ENCODE peak calls at places on chromosomes 5 and 9, in nine cellular contexts. C is effector memory CD4-positive, alpha-beta T cell; F is WERI-Rb-1; L is CD8-positive, alpha-beta T cell; Z is body of pancreas; R is pancreas; J is mucosa of descending colon; K is cardiac muscle cell; I is tibial nerve. T is an unnamed sample. For H3K9me3, the result is how much of the 10 kb centered on the place peaks cover.

GRCh38 chr9:93670208-93671029 is 94.0 kb downstream of the PHF2 start:
- DNase-seq in C (no peak), F (peak), L (peak), Z (peak), R (peak), J (no peak), K (peak), I (peak), T (no peak)

GRCh38 chr9:93669958-93670207 is 93.5 kb downstream of the PHF2 start:
- DNase-seq in C (no peak), F (no peak), L (no peak), Z (no peak), R (no peak), J (peak), K (no peak), I (no peak), T (no peak)

GRCh38 chr9:114385412-114386181 is 2.2 kb downstream of the AKNA start:
- DNase-seq in C (peak), F (no peak), L (peak), Z (peak), R (no peak), J (peak), K (no peak), I (peak), T (no peak)

GRCh38 chr9:69254223-69254622 is 70.8 kb upstream of the ENTREP1 start:
- DNase-seq in C (no peak), F (no peak), L (no peak), Z (no peak), R (no peak), J (no peak), K (no peak), I (no peak), T (no peak)

GRCh38 chr9:21696411-21696865 is 106.0 kb upstream of the MTAP start:
- DNase-seq in C (no peak), F (peak), L (no peak), Z (no peak), R (peak), J (no peak), K (no peak), I (no peak), T (no peak)

GRCh38 chr5:9108156-9108555 is 437.7 kb downstream of the SEMA5A start:
- DNase-seq in C (no peak), F (no peak), L (no peak), Z (no peak), R (no peak), J (no peak), K (no peak), I (no peak), T (no peak)

GRCh38 chr9:126386088-126386487 is 59.5 kb downstream of the MVB12B start:
- DNase-seq in C (no peak), F (no peak), L (no peak), Z (no peak), R (no peak), J (peak), K (peak), I (no peak), T (no peak)

GRCh38 chr5:1923766-1924165 is 41.0 kb upstream of the IRX4 start:
- DNase-seq in C (no peak), F (no peak), L (no peak), Z (no peak), R (no peak), J (no peak), K (no peak), I (no peak), T (no peak)

GRCh38 chr9:90956026-90956810 is 154.6 kb downstream of the SYK start:
- DNase-seq in C (no peak), F (no peak), L (no peak), Z (no peak), R (no peak), J (no peak), K (no peak), I (no peak), T (no peak)

DNA sequence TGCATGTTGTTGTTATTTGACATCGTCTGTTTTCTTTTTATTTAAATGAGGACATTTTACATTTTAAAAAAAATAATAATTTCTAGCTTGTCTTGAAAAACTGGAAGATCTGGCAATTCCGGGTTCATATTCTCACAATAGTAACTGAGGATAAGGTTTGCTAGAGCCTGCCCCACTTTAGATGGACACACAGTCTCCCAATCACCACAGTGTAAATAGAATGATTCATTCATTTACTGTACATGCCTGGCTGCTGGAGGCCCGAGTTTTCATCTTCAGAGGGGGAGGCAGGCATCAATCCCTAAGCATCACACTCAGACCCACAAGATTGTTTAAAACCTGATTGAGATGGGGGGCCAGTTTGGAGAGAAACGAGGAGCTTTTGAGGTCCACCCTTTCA is 2039.7 kb upstream of the WWC1 start:
- DNase-seq in C (no peak), F (no peak), L (no peak), Z (no peak), R (no peak), J (no peak), K (no peak), I (no peak), T (no peak)
- H3K9me3 ChIP-seq in C (under half), F (under half), L (under half), Z (under half), R (under half), J (under half), K (under half), I (under half), T (under half)

DNA sequence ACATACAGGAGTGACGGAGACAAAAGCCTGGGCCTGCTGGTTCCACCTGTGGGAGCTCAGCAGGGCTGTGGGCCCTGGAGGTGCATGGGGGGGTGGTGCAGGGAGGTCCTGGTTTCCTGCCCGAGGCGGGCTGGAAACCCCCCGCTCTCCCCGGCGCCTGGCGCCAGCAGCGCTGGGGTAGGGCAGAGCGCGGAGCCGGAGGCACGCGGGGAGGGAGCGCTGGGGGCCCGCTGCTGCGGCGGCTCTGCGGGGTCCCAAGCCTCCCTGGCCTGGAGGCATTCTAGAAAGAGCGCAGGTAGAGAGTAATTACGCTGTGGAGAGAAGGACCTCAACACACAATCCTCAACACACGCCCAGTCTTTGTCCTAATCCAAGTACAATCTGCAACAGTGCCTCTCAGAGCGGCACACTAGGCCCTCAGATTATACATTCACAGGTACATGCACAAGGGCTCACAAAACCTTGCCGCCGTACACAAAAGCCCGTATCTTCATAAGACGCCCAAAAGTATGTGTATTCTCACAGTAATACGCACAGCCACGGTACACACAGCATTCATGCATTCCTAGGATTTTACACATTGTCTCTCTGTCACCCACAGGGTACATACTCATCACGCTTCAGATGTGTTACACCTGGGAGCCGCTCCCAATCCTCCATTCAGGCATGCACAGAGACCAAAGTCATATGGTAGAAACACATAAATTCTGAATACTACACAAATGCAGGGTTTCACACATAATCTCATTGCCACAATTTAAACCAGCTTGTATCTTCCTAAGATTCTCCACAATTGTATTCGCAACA is 2.1 kb upstream of the HAND1 start:
- DNase-seq in C (no peak), F (no peak), L (no peak), Z (no peak), R (no peak), J (no peak), K (no peak), I (no peak), T (no peak)
- H3K9me3 ChIP-seq in C (under half), F (under half), L (under half), Z (under half), R (under half), J (under half), K (under half), I (under half), T (under half)

GRCh38 chr5:152704286-152704685 is 299.2 kb upstream of the NMUR2 start:
- DNase-seq in C (no peak), F (no peak), L (no peak), Z (no peak), R (no peak), J (no peak), K (no peak), I (no peak), T (no peak)
- H3K9me3 ChIP-seq in C (under half), F (under half), L (under half), Z (under half), R (under half), J (under half), K (under half), I (under half), T (under half)

GRCh38 chr9:101408374-101409078 is 9.9 kb downstream of the ZNF189 start:
- DNase-seq in C (no peak), F (no peak), L (no peak), Z (no peak), R (no peak), J (no peak), K (no peak), I (no peak), T (no peak)
- H3K9me3 ChIP-seq in C (under half), F (under half), L (half or more), Z (under half), R (under half), J (half or more), K (under half), I (half or more), T (under half)

GRCh38 chr5:141343953-141344463 is 379 bp downstream of the PCDHGA3 start:
- DNase-seq in C (no peak), F (no peak), L (no peak), Z (no peak), R (no peak), J (no peak), K (no peak), I (no peak), T (no peak)
- H3K9me3 ChIP-seq in C (under half), F (under half), L (under half), Z (under half), R (under half), J (half or more), K (under half), I (half or more), T (under half)

GRCh38 chr5:170296935-170297588 is 515 bp downstream of the LCP2 start:
- DNase-seq in C (no peak), F (no peak), L (no peak), Z (no peak), R (no peak), J (no peak), K (no peak), I (no peak), T (no peak)
- H3K9me3 ChIP-seq in C (under half), F (under half), L (under half), Z (under half), R (under half), J (under half), K (under half), I (under half), T (under half)